ENCODE peak calls at places on chromosomes 2 and 18, in seven cellular contexts. Z is fibroblast of villous mesenchyme, Y is IMR-90, H is astrocyte of the spinal cord, E is brain microvascular endothelial cell, F is astrocyte, I is lung. V is an unnamed sample.

GRCh38 chr2:181528441-181528840 is 71.3 kb downstream of the ITGA4 start:
- DNase-seq in Z (no peak), Y (no peak), H (no peak), E (no peak), F (no peak), I (no peak), V (no peak)

GRCh38 chr18:67783215-67783946 is 266.9 kb upstream of the DSEL start:
- DNase-seq in Z (peak), Y (peak), H (peak), E (peak), F (peak), I (no peak), V (peak)

GRCh38 chr2:149420053-149420963 is 89.9 kb downstream of the LYPD6 start:
- DNase-seq in Z (peak), Y (no peak), H (no peak), E (no peak), F (no peak), I (no peak), V (no peak)

GRCh38 chr2:23658466-23658942 is 268.4 kb downstream of the ATAD2B start:
- DNase-seq in Z (no peak), Y (peak), H (no peak), E (peak), F (peak), I (no peak), V (no peak)

GRCh38 chr2:20555954-20556353 is 94.9 kb downstream of the HS1BP3 start:
- DNase-seq in Z (no peak), Y (no peak), H (no peak), E (no peak), F (no peak), I (no peak), V (no peak)

GRCh38 chr18:70450658-70451253 is 161.9 kb downstream of the SOCS6 start:
- DNase-seq in Z (peak), Y (peak), H (peak), E (no peak), F (no peak), I (no peak), V (peak)

GRCh38 chr2:109238580-109238979 is 109.6 kb downstream of the SH3RF3 start:
- DNase-seq in Z (peak), Y (peak), H (peak), E (peak), F (peak), I (peak), V (peak)

GRCh38 chr2:85247591-85247990 is 80.2 kb downstream of the TGOLN2 start:
- DNase-seq in Z (no peak), Y (no peak), H (no peak), E (no peak), F (no peak), I (no peak), V (no peak)

GRCh38 chr2:160157861-160158813 is 41.9 kb downstream of the ITGB6 start:
- DNase-seq in Z (peak), Y (peak), H (peak), E (peak), F (peak), I (no peak), V (peak)

GRCh38 chr2:134671498-134671897 is 47.3 kb downstream of the TMEM163 start:
- DNase-seq in Z (no peak), Y (no peak), H (no peak), E (no peak), F (no peak), I (no peak), V (no peak)

GRCh38 chr2:70095833-70096670 is 8.8 kb downstream of the PCBP1 start:
- DNase-seq in Z (no peak), Y (no peak), H (no peak), E (no peak), F (no peak), I (no peak), V (no peak)

GRCh38 chr2:20452551-20452950 is 5.7 kb downstream of the RHOB start:
- DNase-seq in Z (peak), Y (peak), H (peak), E (peak), F (peak), I (no peak), V (no peak)

GRCh38 chr2:170719810-170720209 is 4.7 kb downstream of the SP5 start:
- DNase-seq in Z (no peak), Y (no peak), H (no peak), E (no peak), F (no peak), I (no peak), V (no peak)

GRCh38 chr2:157349949-157350510 is 24.4 kb upstream of the ERMN start:
- DNase-seq in Z (no peak), Y (peak), H (no peak), E (peak), F (no peak), I (no peak), V (peak)

GRCh38 chr2:38947241-38948239 is 57.9 kb downstream of the ARHGEF33 start:
- DNase-seq in Z (peak), Y (peak), H (peak), E (peak), F (peak), I (peak), V (peak)

GRCh38 chr2:109381327-109381820 is 232.4 kb downstream of the SEPTIN10 start:
- DNase-seq in Z (no peak), Y (no peak), H (no peak), E (no peak), F (no peak), I (no peak), V (no peak)

GRCh38 chr2:202831241-202831997 is 40.1 kb downstream of the ICA1L start:
- DNase-seq in Z (peak), Y (peak), H (peak), E (peak), F (peak), I (no peak), V (peak)

GRCh38 chr18:57437782-57438668 is 2.9 kb downstream of the ONECUT2 start:
- DNase-seq in Z (no peak), Y (peak), H (no peak), E (peak), F (peak), I (no peak), V (peak)

GRCh38 chr2:202599911-202600310 is 34.9 kb upstream of the FAM117B start:
- DNase-seq in Z (no peak), Y (no peak), H (no peak), E (no peak), F (no peak), I (no peak), V (no peak)

GRCh38 chr18:74395006-74395405 is 62.1 kb downstream of the DIPK1C start:
- DNase-seq in Z (no peak), Y (no peak), H (no peak), E (no peak), F (no peak), I (no peak), V (no peak)

GRCh38 chr2:239343946-239344856 is 56.6 kb downstream of the HDAC4 start:
- DNase-seq in Z (no peak), Y (no peak), H (no peak), E (no peak), F (peak), I (no peak), V (no peak)

GRCh38 chr18:28794459-28795245 is 617.7 kb upstream of the CDH2 start:
- DNase-seq in Z (peak), Y (peak), H (peak), E (no peak), F (peak), I (no peak), V (peak)

GRCh38 chr2:96584017-96584416 is 47.5 kb downstream of the ARID5A start:
- DNase-seq in Z (peak), Y (peak), H (no peak), E (peak), F (peak), I (no peak), V (no peak)

GRCh38 chr18:45212186-45213039 is 402.9 kb upstream of the SLC14A2 start:
- DNase-seq in Z (peak), Y (peak), H (peak), E (peak), F (peak), I (peak), V (peak)

GRCh38 chr2:10083692-10084566 is 3.7 kb upstream of the CYS1 start:
- DNase-seq in Z (no peak), Y (no peak), H (no peak), E (no peak), F (no peak), I (no peak), V (no peak)

GRCh38 chr18:79545255-79545654 is 134.3 kb upstream of the CTDP1 start:
- DNase-seq in Z (no peak), Y (no peak), H (no peak), E (no peak), F (no peak), I (no peak), V (no peak)

GRCh38 chr2:73920577-73921545 is 5.8 kb upstream of the DGUOK start:
- DNase-seq in Z (peak), Y (peak), H (no peak), E (no peak), F (no peak), I (no peak), V (no peak)

GRCh38 chr2:158553257-158553656 is 96.5 kb downstream of the PKP4 start:
- DNase-seq in Z (no peak), Y (no peak), H (no peak), E (no peak), F (no peak), I (no peak), V (no peak)

GRCh38 chr18:35497006-35497333 is 790 bp downstream of the INO80C start:
- DNase-seq in Z (peak), Y (peak), H (peak), E (peak), F (peak), I (no peak), V (peak)

GRCh38 chr2:106336740-106337139 is 131.5 kb downstream of the RGPD3 start:
- DNase-seq in Z (no peak), Y (no peak), H (no peak), E (no peak), F (no peak), I (no peak), V (no peak)

GRCh38 chr2:23767871-23768611 is 158.9 kb downstream of the ATAD2B start:
- DNase-seq in Z (no peak), Y (no peak), H (peak), E (no peak), F (no peak), I (no peak), V (no peak)

DNA sequence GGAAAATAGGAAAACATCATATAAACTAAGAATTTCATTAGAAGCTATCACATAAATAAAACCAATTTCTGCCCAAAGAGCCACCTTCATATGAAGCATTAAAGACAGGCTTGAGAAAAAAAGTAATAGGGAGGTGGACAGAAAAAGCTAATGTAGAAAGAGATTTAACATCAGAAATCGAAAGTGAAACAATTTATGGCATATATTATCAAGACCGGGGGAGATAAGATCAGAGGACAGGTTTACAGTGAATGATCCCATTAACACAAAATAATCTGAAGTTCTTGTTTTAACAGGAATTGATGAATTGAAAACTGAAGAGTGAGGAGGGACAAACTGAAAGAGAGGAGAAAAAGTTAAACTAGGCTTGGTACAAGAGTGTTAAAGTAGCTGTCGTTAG is 786.3 kb upstream of the FSHR start:
- DNase-seq in Z (no peak), Y (no peak), H (no peak), E (no peak), F (no peak), I (no peak), V (no peak)
- H3K4me3 ChIP-seq in Z (peak), Y (no peak), H (no peak), E (no peak), F (no peak), I (no peak), V (no peak)

DNA sequence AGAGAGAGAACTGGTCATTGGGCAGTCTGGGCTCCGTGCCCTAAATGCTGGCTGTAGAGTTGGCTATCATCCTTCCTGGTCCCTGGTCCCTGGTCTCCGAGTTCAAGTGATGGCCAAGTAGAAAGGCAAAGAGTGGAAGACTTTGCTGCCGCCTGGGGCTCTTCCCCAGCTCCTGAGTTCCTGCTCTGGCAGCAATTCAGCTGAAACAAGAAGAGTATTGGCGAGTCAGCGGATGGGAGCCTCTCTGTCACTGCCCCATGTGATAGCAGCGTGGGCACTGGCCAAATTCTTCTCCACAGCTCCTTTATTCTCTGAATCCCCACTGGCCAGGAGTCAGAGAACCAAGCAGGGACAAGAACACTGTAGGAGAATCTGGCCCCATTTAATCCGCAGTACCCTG is 351.0 kb upstream of the POU3F3 start:
- DNase-seq in Z (no peak), Y (no peak), H (no peak), E (no peak), F (no peak), I (no peak), V (no peak)
- TF ChIP-seq CTCF in Z (no peak), Y (no peak), H (no peak), E (no peak), F (no peak), I (no peak), V (no peak)

DNA sequence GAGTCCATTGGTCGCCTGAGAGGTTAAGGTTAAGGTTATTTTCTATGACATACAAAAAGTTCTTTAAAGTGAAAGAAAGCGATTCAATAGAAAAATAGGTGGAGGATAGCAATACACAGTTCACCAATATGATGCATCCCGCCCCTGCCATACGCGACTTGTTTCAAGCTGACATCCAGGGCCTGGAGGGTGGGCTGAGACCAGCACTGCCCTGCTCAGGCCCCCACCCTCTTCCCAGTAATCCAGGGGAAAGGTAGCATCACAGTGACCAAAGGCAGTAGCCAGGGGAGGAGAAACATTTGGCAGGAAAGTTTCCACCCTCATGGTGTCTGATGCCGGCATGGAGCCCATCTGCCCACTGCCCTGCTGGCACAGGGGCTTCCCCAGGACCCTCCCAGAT is 11.0 kb upstream of the ANO7 start:
- DNase-seq in Z (no peak), Y (no peak), H (no peak), E (no peak), F (no peak), I (no peak), V (no peak)
- H3K4me3 ChIP-seq in Z (no peak), Y (no peak), H (no peak), E (no peak), F (no peak), I (no peak), V (no peak)

DNA sequence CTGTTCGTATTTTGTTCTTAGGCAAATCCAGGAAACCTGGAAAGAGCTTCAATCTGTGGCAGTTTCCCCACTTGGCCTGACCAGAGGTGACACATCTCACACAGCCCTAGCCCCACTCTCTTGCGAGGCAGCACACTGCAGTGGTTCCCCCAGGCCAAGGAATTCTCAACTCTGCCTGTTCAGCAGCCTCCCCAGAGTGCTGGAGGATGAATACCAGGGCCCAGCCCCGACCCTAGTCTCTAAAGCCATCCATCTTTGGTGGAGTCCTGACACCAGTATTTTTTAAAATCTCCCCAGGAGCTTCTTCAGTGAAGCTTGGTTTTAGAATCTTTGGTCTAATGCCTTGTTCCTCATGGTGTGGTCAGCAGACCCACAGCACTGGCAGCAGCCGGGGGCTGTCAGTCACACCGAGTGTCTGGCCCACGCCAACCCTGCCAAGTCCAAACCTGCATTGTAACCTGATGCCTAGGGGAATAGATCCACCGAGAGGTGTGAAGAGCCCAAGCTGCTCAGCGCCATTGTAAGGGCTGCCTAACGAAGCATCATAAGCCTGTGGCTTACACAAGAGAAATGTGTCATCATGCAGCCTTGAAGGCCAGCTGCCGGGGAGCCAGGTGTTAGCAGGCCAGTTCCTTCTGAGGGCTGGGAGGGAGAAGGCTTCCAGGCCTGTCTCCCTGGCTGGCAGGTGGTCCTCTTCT is 428.7 kb upstream of the ID2 start:
- DNase-seq in Z (no peak), Y (no peak), H (no peak), E (no peak), F (no peak), I (no peak), V (no peak)
- TF ChIP-seq CTCF in Z (no peak), Y (no peak), H (no peak), E (no peak), F (no peak), I (no peak), V (no peak)